ENCODE peak calls at places on chromosomes 4 and X, in five cellular contexts. Q is hepatocyte, U is tibial artery, C is transverse colon, A is B cell. Z is an unnamed sample.

GRCh38 chr4:128516568-128516967 is 229.0 kb upstream of the PGRMC2 start:
- DNase-seq in Q (peak; percentile 57), U (no peak), C (no peak), A (no peak), Z (no peak)

GRCh38 chr4:128451270-128451905 is 163.8 kb upstream of the PGRMC2 start:
- DNase-seq in Q (no peak), U (no peak), C (no peak), A (no peak), Z (no peak)

GRCh38 chr4:100208459-100208858 is 18.2 kb upstream of the DDIT4L start:
- DNase-seq in Q (no peak), U (no peak), C (no peak), A (no peak), Z (no peak)

GRCh38 chr4:38868055-38868965 is 704 bp downstream of the FAM114A1 start:
- DNase-seq in Q (peak; percentile 54), U (peak; percentile 36), C (peak; percentile 57), A (no peak), Z (peak; percentile 73)

GRCh38 chrX:11427082-11428033 is 134.1 kb downstream of the AMELX start:
- DNase-seq in Q (peak; percentile 40), U (peak; percentile 43), C (peak; percentile 50), A (peak; percentile 58), Z (peak; percentile 37)

GRCh38 chr4:132513491-132513890 is 635.6 kb upstream of the PCDH10 start:
- DNase-seq in Q (no peak), U (no peak), C (no peak), A (no peak), Z (no peak)

GRCh38 chr4:157700898-157701694 is 471.7 kb downstream of the GASK1B start:
- DNase-seq in Q (no peak), U (no peak), C (no peak), A (no peak), Z (no peak)

GRCh38 chr4:107806196-107806595 is 18.5 kb upstream of the SGMS2 start:
- DNase-seq in Q (no peak), U (no peak), C (no peak), A (no peak), Z (no peak)

GRCh38 chrX:24465524-24465850 is 401 bp downstream of the PDK3 start:
- DNase-seq in Q (no peak), U (no peak), C (no peak), A (no peak), Z (no peak)

GRCh38 chrX:119427024-119427794 is 28.1 kb downstream of the SLC25A43 start:
- DNase-seq in Q (no peak), U (no peak), C (peak; percentile 35), A (peak; percentile 45), Z (no peak)

GRCh38 chr4:95508421-95508820 is 40.4 kb downstream of the UNC5C start:
- DNase-seq in Q (no peak), U (no peak), C (no peak), A (no peak), Z (no peak)

GRCh38 chrX:10769696-10770619 is 149.6 kb upstream of the MID1 start:
- DNase-seq in Q (peak; percentile 14), U (peak; percentile 24), C (no peak), A (no peak), Z (no peak)

GRCh38 chrX:71118985-71119535 is 664 bp downstream of the MED12 start:
- DNase-seq in Q (no peak), U (no peak), C (no peak), A (no peak), Z (peak; percentile 32)

GRCh38 chr4:10647811-10648210 is 36.8 kb downstream of the CLNK start:
- DNase-seq in Q (no peak), U (no peak), C (no peak), A (no peak), Z (no peak)

GRCh38 chr4:67465032-67465762 is 80.1 kb downstream of the CENPC start:
- DNase-seq in Q (peak; percentile 14), U (no peak), C (no peak), A (no peak), Z (no peak)

GRCh38 chrX:44267116-44267515 is 76.4 kb downstream of the EFHC2 start:
- DNase-seq in Q (no peak), U (no peak), C (no peak), A (no peak), Z (no peak)

GRCh38 chr4:41413670-41414069 is 124.3 kb upstream of the LIMCH1 start:
- DNase-seq in Q (no peak), U (no peak), C (no peak), A (no peak), Z (no peak)

GRCh38 chr4:167232805-167233522 is 1.3 kb downstream of the SPOCK3 start:
- DNase-seq in Q (no peak), U (no peak), C (no peak), A (no peak), Z (no peak)

GRCh38 chr4:70838972-70839536 is 636 bp downstream of the GRSF1 start:
- DNase-seq in Q (peak; percentile 82), U (peak; percentile 61), C (peak; percentile 72), A (peak; percentile 81), Z (peak; percentile 63)

GRCh38 chr4:35982318-35982717 is 262.0 kb downstream of the ARAP2 start:
- DNase-seq in Q (no peak), U (no peak), C (no peak), A (no peak), Z (no peak)

GRCh38 chr4:158161561-158162354 is 11.1 kb downstream of the GASK1B start:
- DNase-seq in Q (peak; percentile 71), U (peak; percentile 56), C (no peak), A (no peak), Z (no peak)

GRCh38 chr4:107197121-107197520 is 161.0 kb upstream of the DKK2 start:
- DNase-seq in Q (no peak), U (no peak), C (no peak), A (no peak), Z (no peak)

GRCh38 chrX:150503898-150504219 is 64.6 kb upstream of the MTM1 start:
- DNase-seq in Q (no peak), U (no peak), C (peak; percentile 41), A (no peak), Z (peak; percentile 64)

GRCh38 chr4:139014391-139015268 is 951 bp upstream of the NOCT start:
- DNase-seq in Q (peak; percentile 81), U (no peak), C (no peak), A (no peak), Z (peak; percentile 39)

GRCh38 chrX:17743913-17744312 is 6.6 kb downstream of the SCML1 start:
- DNase-seq in Q (no peak), U (no peak), C (no peak), A (no peak), Z (no peak)

GRCh38 chr4:3771167-3771809 is 5.1 kb downstream of the ADRA2C start:
- DNase-seq in Q (no peak), U (no peak), C (no peak), A (no peak), Z (no peak)
- TF ChIP-seq CTCF in Q (no peak), U (no peak), C (no peak), A (no peak), Z (no peak)

GRCh38 chr4:23332266-23332665 is 557.6 kb downstream of the PPARGC1A start:
- DNase-seq in Q (no peak), U (no peak), C (no peak), A (no peak), Z (no peak)

GRCh38 chr4:23333556-23333945 is 556.3 kb downstream of the PPARGC1A start:
- DNase-seq in Q (no peak), U (no peak), C (no peak), A (no peak), Z (no peak)

GRCh38 chr4:23333946-23334878 is 555.6 kb downstream of the PPARGC1A start:
- DNase-seq in Q (peak; percentile 26), U (no peak), C (no peak), A (no peak), Z (peak; percentile 21)

DNA sequence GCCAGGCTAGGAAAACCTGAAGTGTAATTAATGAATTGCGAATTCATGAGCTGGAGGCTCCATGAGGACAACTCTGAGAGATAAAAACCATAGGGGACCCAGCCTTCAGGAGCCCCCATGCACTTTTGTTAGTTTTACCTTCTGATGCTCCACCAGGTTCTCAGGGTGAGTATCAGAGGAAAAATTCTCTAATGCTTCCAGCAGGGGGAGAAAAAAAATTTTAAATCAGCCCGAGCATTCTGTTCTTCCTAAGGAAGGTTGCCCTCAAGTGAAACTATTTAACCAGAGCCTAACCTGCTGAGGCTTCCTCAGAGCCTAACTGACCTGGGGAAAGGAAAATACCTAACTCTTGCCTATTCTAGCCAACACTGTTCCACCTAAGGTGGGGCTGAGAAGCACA is 552.6 kb downstream of the PPARGC1A start:
- DNase-seq in Q (peak; percentile 19), U (no peak), C (no peak), A (no peak), Z (no peak)
- TF ChIP-seq CTCF in Q (peak; percentile 33), U (no peak), C (peak; percentile 17), A (no peak), Z (no peak)

DNA sequence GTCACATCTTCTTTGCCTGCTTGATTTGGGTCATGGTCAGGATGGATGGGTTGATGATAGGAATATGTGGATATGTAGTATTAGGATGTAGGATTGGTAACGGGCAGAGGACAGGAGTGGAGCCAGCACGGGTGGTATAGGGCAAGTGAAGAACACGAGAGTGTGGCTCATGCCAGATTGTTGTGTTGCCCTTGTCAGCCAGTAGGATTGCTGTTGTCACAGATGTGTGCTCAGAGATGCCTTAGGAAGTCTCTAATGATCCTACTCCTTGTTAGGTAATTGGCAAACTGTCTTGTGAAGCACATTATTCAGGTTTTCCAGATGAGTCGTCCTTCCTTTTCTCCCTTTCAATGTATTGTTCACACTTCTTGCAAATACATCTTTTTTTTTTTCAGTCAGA is 5.5 kb downstream of the ATP10D start:
- DNase-seq in Q (peak; percentile 17), U (no peak), C (no peak), A (no peak), Z (no peak)
- TF ChIP-seq CTCF in Q (peak; percentile 13), U (no peak), C (peak; percentile 35), A (peak; percentile 72), Z (no peak)

GRCh38 chr4:183073838-183074145 is 25.3 kb upstream of the WWC2 start:
- DNase-seq in Q (no peak), U (no peak), C (no peak), A (no peak), Z (no peak)
- TF ChIP-seq CTCF in Q (no peak), U (no peak), C (no peak), A (peak; percentile 35), Z (no peak)

DNA sequence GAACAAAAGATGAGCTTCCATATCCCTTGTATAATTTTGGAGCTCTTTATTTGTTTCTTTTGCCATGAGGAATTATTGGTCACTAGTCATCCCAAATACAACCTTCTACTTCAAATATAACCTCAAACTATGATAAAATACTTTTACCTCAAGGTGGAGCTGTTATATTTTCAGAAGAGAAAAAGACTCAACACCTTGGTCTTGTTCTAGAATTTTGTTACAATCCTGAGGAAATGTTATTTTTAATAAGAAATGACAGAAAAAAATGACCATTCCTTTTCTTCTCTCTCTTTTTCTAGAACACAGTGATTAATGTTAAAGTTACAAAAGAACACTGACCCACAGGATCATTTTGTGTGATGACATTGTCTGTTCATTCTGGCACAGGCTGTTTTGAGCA is 159.5 kb upstream of the CTSO start:
- DNase-seq in Q (no peak), U (no peak), C (no peak), A (no peak), Z (no peak)
- TF ChIP-seq CTCF in Q (peak; percentile 48), U (no peak), C (no peak), A (no peak), Z (no peak)

GRCh38 chrX:47643926-47644325 is 6.4 kb downstream of the ELK1 start:
- DNase-seq in Q (no peak), U (no peak), C (no peak), A (no peak), Z (no peak)
- TF ChIP-seq CTCF in Q (peak; percentile 28), U (peak; percentile 23), C (peak; percentile 13), A (no peak), Z (peak; percentile 13)

Z was measured in colonic mucosa.